ENCODE peak calls at places on chromosomes 5 and 9, in seven cellular contexts. G is HL-60, M is esophagus squamous epithelium, Y is bronchial epithelial cell, L is mucosa of descending colon, R is upper lobe of left lung, B is glutamatergic neuron. J is an unnamed sample.

GRCh38 chr5:14038341-14038959 is 94.0 kb upstream of the DNAH5 start:
- DNase-seq in R (no peak), G (no peak), M (no peak), L (no peak), Y (peak; percentile 90), B (no peak), J (no peak)

GRCh38 chr5:158951461-158951860 is 148.3 kb downstream of the EBF1 start:
- DNase-seq in R (no peak), M (no peak), G (no peak), Y (no peak), B (no peak), L (no peak), J (no peak)

GRCh38 chr5:54936201-54936600 is 49.2 kb downstream of the ESM1 start:
- DNase-seq in M (no peak), R (no peak), L (no peak), B (no peak), Y (no peak), G (no peak), J (no peak)

GRCh38 chr5:3325206-3325605 is 270.4 kb upstream of the IRX1 start:
- DNase-seq in R (peak; percentile 33), G (no peak), L (no peak), B (peak; percentile 31), M (no peak), Y (peak; percentile 21), J (no peak)

GRCh38 chr5:72171667-72172066 is 64.4 kb downstream of the MAP1B start:
- DNase-seq in R (no peak), G (no peak), L (no peak), B (no peak), Y (no peak), M (no peak), J (no peak)

GRCh38 chr9:73011956-73012355 is 59.1 kb upstream of the ALDH1A1 start:
- DNase-seq in R (no peak), B (no peak), Y (no peak), M (no peak), G (no peak), L (no peak), J (no peak)

GRCh38 chr5:180365829-180366228 is 12.7 kb upstream of the GFPT2 start:
- DNase-seq in R (no peak), L (no peak), Y (no peak), B (no peak), G (no peak), M (no peak), J (no peak)

GRCh38 chr9:127973169-127974001 is 7.4 kb downstream of the EEIG1 start:
- DNase-seq in L (peak; percentile 65), M (no peak), R (no peak), Y (no peak), B (no peak), G (no peak), J (no peak)

GRCh38 chr9:4146293-4146692 is 153.6 kb downstream of the GLIS3 start:
- DNase-seq in L (no peak), R (no peak), Y (no peak), G (no peak), M (no peak), B (no peak), J (no peak)

GRCh38 chr9:135077497-135078200 is 9.8 kb upstream of the OLFM1 start:
- DNase-seq in R (peak; percentile 21), Y (no peak), M (no peak), G (peak; percentile 6), L (peak; percentile 8), B (peak; percentile 20), J (no peak)

GRCh38 chr5:153584131-153584530 is 93.7 kb downstream of the GRIA1 start:
- DNase-seq in B (no peak), L (no peak), Y (no peak), G (no peak), M (no peak), R (no peak), J (no peak)

GRCh38 chr5:138527170-138527569 is 15.9 kb downstream of the ETF1 start:
- DNase-seq in G (no peak), L (no peak), R (no peak), Y (no peak), M (no peak), B (no peak), J (no peak)

GRCh38 chr5:135069016-135069770 is 35.2 kb upstream of the PITX1 start:
- DNase-seq in L (no peak), Y (no peak), B (no peak), G (no peak), M (no peak), R (no peak), J (peak; percentile 51)

GRCh38 chr5:65334077-65334476 is 147.6 kb downstream of the ADAMTS6 start:
- DNase-seq in L (no peak), M (no peak), R (peak; percentile 65), G (no peak), B (no peak), Y (peak; percentile 87), J (no peak)

GRCh38 chr5:67214713-67215591 is 18.4 kb upstream of the CD180 start:
- DNase-seq in R (peak; percentile 53), M (no peak), L (peak; percentile 66), G (no peak), Y (peak; percentile 11), B (no peak), J (no peak)

GRCh38 chr9:89535461-89535860 is 37.5 kb upstream of the SEMA4D start:
- DNase-seq in L (no peak), Y (no peak), G (no peak), B (no peak), M (no peak), R (no peak), J (no peak)

GRCh38 chr9:115084709-115085108 is 33.2 kb downstream of the TNC start:
- DNase-seq in M (no peak), L (no peak), R (no peak), Y (peak; percentile 10), G (no peak), B (no peak), J (no peak)

GRCh38 chr9:14313378-14313940 is 482 bp downstream of the NFIB start:
- DNase-seq in L (no peak), M (no peak), R (no peak), Y (peak; percentile 14), G (no peak), B (peak; percentile 46), J (no peak)

GRCh38 chr5:171336486-171337206 is 27.6 kb downstream of the TLX3 start:
- DNase-seq in M (no peak), R (no peak), L (peak; percentile 39), Y (peak; percentile 52), G (peak; percentile 36), B (peak; percentile 50), J (no peak)

GRCh38 chr5:171340491-171340890 is 31.4 kb downstream of the TLX3 start:
- DNase-seq in M (no peak), R (no peak), Y (no peak), G (no peak), B (no peak), L (no peak), J (no peak)

GRCh38 chr5:171340042-171340441 is 31.0 kb downstream of the TLX3 start:
- DNase-seq in L (no peak), B (no peak), Y (no peak), R (no peak), G (no peak), M (no peak), J (no peak)

GRCh38 chr5:171335616-171336015 is 26.6 kb downstream of the TLX3 start:
- DNase-seq in R (no peak), Y (no peak), G (no peak), L (no peak), B (peak; percentile 63), M (no peak), J (no peak)

GRCh38 chr5:171337207-171337562 is 28.1 kb downstream of the TLX3 start:
- DNase-seq in B (no peak), Y (no peak), M (no peak), L (no peak), G (no peak), R (no peak), J (no peak)
- TF ChIP-seq CTCF in B (no peak), Y (no peak), M (no peak), L (no peak), G (no peak), R (no peak), J (no peak)

DNA sequence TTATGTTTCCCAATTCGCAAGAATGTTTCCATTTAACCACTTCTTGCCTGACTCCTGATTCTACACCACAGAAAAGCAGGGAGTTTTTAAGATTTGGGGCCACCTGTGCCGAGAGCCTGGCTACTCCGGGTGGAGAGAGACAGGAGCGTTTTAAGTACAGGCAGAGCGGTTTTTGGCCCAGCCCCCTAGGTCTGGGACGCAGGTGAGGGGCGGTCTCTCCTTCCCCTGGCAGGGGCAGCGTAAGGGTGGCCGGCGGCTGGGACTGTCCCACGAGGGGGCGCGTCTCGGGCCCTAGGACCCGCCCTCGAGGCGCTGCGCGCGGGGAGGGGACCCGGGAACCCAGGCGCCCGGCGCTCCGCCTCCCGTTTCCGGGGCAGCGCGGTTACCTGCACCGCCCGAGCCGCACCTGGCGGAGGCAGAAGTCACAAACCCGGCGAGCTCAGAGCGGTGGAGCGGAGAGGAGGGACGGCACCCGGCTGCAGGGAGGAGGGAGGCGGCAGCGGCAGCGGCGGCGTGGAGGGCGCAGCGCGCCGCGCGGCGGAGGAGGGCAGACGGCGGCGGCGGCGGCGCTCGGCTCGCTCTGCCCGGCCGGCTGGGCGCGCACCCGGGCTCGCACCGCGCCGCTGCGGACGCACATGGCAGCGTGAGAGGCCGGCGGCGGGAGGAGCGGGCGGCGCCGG is at the start of gene WWC1:
- DNase-seq in Y (peak; percentile 70), B (peak; percentile 71), R (peak; percentile 92), M (no peak), L (peak; percentile 94), G (no peak), J (peak; percentile 89)
- TF ChIP-seq CTCF in Y (peak; percentile 57), B (no peak), R (peak; percentile 47), M (peak; percentile 61), L (no peak), G (no peak), J (peak; percentile 69)

GRCh38 chr5:42423285-42424152 is at the start of gene GHR:
- DNase-seq in B (peak; percentile 85), Y (peak; percentile 87), L (peak; percentile 80), M (no peak), R (peak; percentile 78), G (peak; percentile 49), J (peak; percentile 95)
- TF ChIP-seq CTCF in B (peak; percentile 81), Y (peak; percentile 87), L (peak; percentile 52), M (peak; percentile 84), R (peak; percentile 73), G (peak; percentile 37), J (peak; percentile 89)

GRCh38 chr5:45772402-45772801 is 76.2 kb upstream of the HCN1 start:
- DNase-seq in B (no peak), M (no peak), G (no peak), R (no peak), Y (no peak), L (no peak), J (no peak)

GRCh38 chr5:45779874-45780671 is 83.9 kb upstream of the HCN1 start:
- DNase-seq in L (no peak), G (no peak), Y (no peak), R (no peak), M (no peak), B (no peak), J (no peak)

DNA sequence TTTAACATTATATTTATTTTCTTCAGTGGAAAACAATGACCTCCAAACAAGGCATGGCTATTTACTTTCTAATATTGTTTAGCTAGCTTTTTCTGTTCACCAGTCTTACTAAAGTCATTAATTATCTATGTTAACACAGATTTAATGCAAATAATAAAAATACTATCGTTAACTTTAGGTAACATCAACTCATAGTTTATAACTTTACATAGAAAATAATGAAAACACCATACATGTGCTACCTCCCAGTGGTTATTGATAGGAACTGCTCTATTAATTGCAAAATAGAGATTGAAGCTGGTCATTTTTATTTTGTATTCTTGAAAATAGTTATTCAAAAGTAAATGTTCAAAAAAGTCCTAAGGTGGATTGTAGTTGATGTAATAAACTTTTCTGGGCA is 78.3 kb upstream of the HCN1 start:
- DNase-seq in B (no peak), G (no peak), M (no peak), R (no peak), Y (peak; percentile 1), L (no peak), J (no peak)
- TF ChIP-seq CTCF in B (peak; percentile 79), G (no peak), M (peak; percentile 26), R (no peak), Y (no peak), L (no peak), J (peak; percentile 63)

J was measured in chondrocyte.